ENCODE peak calls at places on chromosomes 11 and 22, in five cellular contexts. V is H1, S is transverse colon, K is Panc1, W is HCT116. D is an unnamed sample.

GRCh38 chr11:128095459-128096096 is 491.8 kb downstream of the ETS1 start:
- DNase-seq in V (no peak), S (no peak), K (peak), W (peak), D (no peak)

GRCh38 chr11:72639475-72640375 is 34.5 kb downstream of the PDE2A start:
- DNase-seq in V (no peak), S (no peak), K (no peak), W (no peak), D (no peak)

GRCh38 chr11:123033895-123034294 is 28.0 kb downstream of the HSPA8 start:
- DNase-seq in V (no peak), S (no peak), K (no peak), W (no peak), D (no peak)

GRCh38 chr11:89436071-89436470 is 55.1 kb downstream of the NOX4 start:
- DNase-seq in V (no peak), S (no peak), K (no peak), W (no peak), D (no peak)

GRCh38 chr22:24450600-24450999 is 23.2 kb downstream of the ADORA2A start:
- DNase-seq in V (no peak), S (no peak), K (no peak), W (no peak), D (no peak)

GRCh38 chr22:45677060-45677459 is 5.4 kb downstream of the ATXN10 start:
- DNase-seq in V (no peak), S (no peak), K (no peak), W (no peak), D (no peak)

GRCh38 chr11:77269484-77270123 is 31.9 kb downstream of the GDPD4 start:
- DNase-seq in V (no peak), S (no peak), K (no peak), W (no peak), D (no peak)

GRCh38 chr11:57097149-57097548 is 84.6 kb upstream of the LRRC55 start:
- DNase-seq in V (no peak), S (no peak), K (no peak), W (no peak), D (no peak)

GRCh38 chr11:66818231-66818955 is 24.8 kb upstream of the RCE1 start:
- DNase-seq in V (no peak), S (no peak), K (no peak), W (no peak), D (no peak)

GRCh38 chr11:111601979-111602864 is at the start of gene SIK2:
- DNase-seq in V (peak), S (peak), K (peak), W (peak), D (peak)

GRCh38 chr11:68370211-68371111 is 58.1 kb downstream of the LRP5 start:
- DNase-seq in V (no peak), S (peak), K (no peak), W (no peak), D (no peak)

GRCh38 chr11:74397531-74398243 is 546 bp downstream of the PGM2L1 start:
- DNase-seq in V (no peak), S (peak), K (no peak), W (peak), D (no peak)

GRCh38 chr11:60831501-60832079 is 10.3 kb upstream of the CCDC86 start:
- DNase-seq in V (no peak), S (no peak), K (no peak), W (no peak), D (no peak)

GRCh38 chr11:14506532-14506931 is 6.9 kb upstream of the COPB1 start:
- DNase-seq in V (no peak), S (no peak), K (no peak), W (no peak), D (no peak)

GRCh38 chr11:134759855-134760254 is 347.8 kb upstream of the B3GAT1 start:
- DNase-seq in V (no peak), S (no peak), K (no peak), W (no peak), D (no peak)

GRCh38 chr11:110199184-110199981 is 97.0 kb downstream of the RDX start:
- DNase-seq in V (no peak), S (no peak), K (no peak), W (no peak), D (no peak)

GRCh38 chr11:47599821-47600377 is 5.7 kb upstream of the C1QTNF4 start:
- DNase-seq in V (no peak), S (no peak), K (no peak), W (no peak), D (no peak)

GRCh38 chr22:19882446-19883381 is 28.0 kb upstream of the GNB1L start:
- DNase-seq in V (no peak), S (no peak), K (no peak), W (no peak), D (no peak)

GRCh38 chr11:47943721-47944554 is 36.4 kb upstream of the PTPRJ start:
- DNase-seq in V (peak), S (no peak), K (no peak), W (no peak), D (no peak)

GRCh38 chr11:102757823-102758549 is 22.4 kb downstream of the MMP10 start:
- DNase-seq in V (no peak), S (no peak), K (no peak), W (no peak), D (no peak)

GRCh38 chr11:47270331-47271271 is 668 bp downstream of the MADD start:
- DNase-seq in V (no peak), S (peak), K (no peak), W (no peak), D (no peak)

GRCh38 chr11:32569313-32569881 is 14.2 kb upstream of the EIF3M start:
- DNase-seq in V (no peak), S (no peak), K (no peak), W (no peak), D (no peak)

GRCh38 chr22:46457502-46458488 is 79.6 kb downstream of the CELSR1 start:
- DNase-seq in V (no peak), S (no peak), K (no peak), W (no peak), D (no peak)

GRCh38 chr11:16981651-16982194 is 32.5 kb downstream of the PLEKHA7 start:
- DNase-seq in V (peak), S (no peak), K (no peak), W (peak), D (peak)

GRCh38 chr22:49783926-49784629 is 43.6 kb downstream of the BRD1 start:
- DNase-seq in V (no peak), S (no peak), K (no peak), W (no peak), D (no peak)

GRCh38 chr11:33942954-33943353 is 51.1 kb upstream of the LMO2 start:
- DNase-seq in V (no peak), S (no peak), K (no peak), W (peak), D (no peak)

GRCh38 chr22:36237462-36238347 is 1.6 kb downstream of the APOL2 start:
- DNase-seq in V (no peak), S (peak), K (no peak), W (no peak), D (no peak)

GRCh38 chr11:97739892-97740782 is 1280.6 kb upstream of the CNTN5 start:
- DNase-seq in V (no peak), S (no peak), K (no peak), W (no peak), D (no peak)

GRCh38 chr11:69603163-69603836 is 37.7 kb upstream of the CCND1 start:
- DNase-seq in V (no peak), S (no peak), K (no peak), W (no peak), D (no peak)

GRCh38 chr22:31361743-31362142 is 15.6 kb upstream of the PATZ1 start:
- DNase-seq in V (no peak), S (no peak), K (no peak), W (no peak), D (no peak)

GRCh38 chr11:61345954-61346814 is 13.2 kb downstream of the TKFC start:
- DNase-seq in V (no peak), S (no peak), K (no peak), W (no peak), D (no peak)

GRCh38 chr22:23695748-23696325 is 5.0 kb downstream of the RGL4 start:
- DNase-seq in V (no peak), S (no peak), K (no peak), W (no peak), D (peak)

GRCh38 chr22:17860220-17860965 is 86.1 kb upstream of the BID start:
- DNase-seq in V (no peak), S (no peak), K (no peak), W (no peak), D (no peak)

GRCh38 chr22:20927940-20928572 is 10.8 kb downstream of the CRKL start:
- DNase-seq in V (no peak), S (no peak), K (no peak), W (no peak), D (no peak)

GRCh38 chr11:9759519-9760179 is 95.8 kb downstream of the SWAP70 start:
- DNase-seq in V (no peak), S (peak), K (peak), W (peak), D (peak)
- TF ChIP-seq POLR2AphosphoS5 in V (no peak), S (peak), K (peak), W (peak), D (peak)

GRCh38 chr22:37647317-37647716 is 7.8 kb downstream of the SH3BP1 start:
- DNase-seq in V (no peak), S (no peak), K (no peak), W (no peak), D (no peak)
- H3K27ac ChIP-seq in V (no peak), S (peak), K (no peak), W (peak), D (no peak)

GRCh38 chr11:64996327-64996709 is 453 bp downstream of the BATF2 start:
- DNase-seq in V (no peak), S (no peak), K (no peak), W (no peak), D (no peak)
- H3K4me3 ChIP-seq in V (no peak), S (peak), K (peak), W (peak), D (peak)

GRCh38 chr11:64244107-64244506 is 2.6 kb downstream of the PPP1R14B start:
- DNase-seq in V (no peak), S (no peak), K (no peak), W (no peak), D (no peak)

GRCh38 chr11:64245401-64245796 is 1.3 kb downstream of the PPP1R14B start:
- DNase-seq in V (no peak), S (peak), K (no peak), W (no peak), D (no peak)

GRCh38 chr11:64242920-64243854 is 2.3 kb downstream of the FKBP2 start:
- DNase-seq in V (no peak), S (no peak), K (no peak), W (no peak), D (no peak)

GRCh38 chr11:64245797-64246623 is 733 bp downstream of the PPP1R14B start:
- DNase-seq in V (no peak), S (peak), K (peak), W (no peak), D (peak)

DNA sequence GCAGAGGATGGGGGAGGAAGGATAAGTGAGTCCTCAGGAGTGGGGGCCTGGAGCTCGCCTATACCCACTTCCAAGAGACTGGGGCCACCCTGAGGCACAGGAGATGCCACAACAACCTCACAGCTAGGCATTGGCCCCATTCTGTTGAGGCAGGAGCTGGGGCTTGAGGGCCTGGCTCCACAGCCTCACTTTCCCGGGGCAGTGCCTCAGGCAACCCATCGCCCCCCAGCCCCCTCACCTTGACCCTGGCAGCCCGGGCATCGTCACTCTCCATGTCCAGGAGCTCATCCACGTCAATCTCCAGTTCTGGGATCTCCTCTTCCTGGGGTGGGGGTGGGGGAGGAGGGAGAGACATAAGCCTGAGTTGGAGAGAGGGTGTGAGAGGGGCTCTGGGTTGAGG is 1.8 kb downstream of the PPP1R14B start:
- DNase-seq in V (no peak), S (peak), K (no peak), W (no peak), D (no peak)
- TF ChIP-seq POLR2AphosphoS5 in V (no peak), S (no peak), K (no peak), W (peak), D (no peak)

GRCh38 chr11:117579148-117579547 is 217.9 kb downstream of the DSCAML1 start:
- DNase-seq in V (no peak), S (no peak), K (no peak), W (no peak), D (no peak)
- H3K27ac ChIP-seq in V (no peak), S (no peak), K (no peak), W (no peak), D (no peak)

GRCh38 chr11:93663021-93663420 is 1.5 kb downstream of the CEP295 start:
- DNase-seq in V (no peak), S (no peak), K (no peak), W (no peak), D (no peak)
- H3K4me3 ChIP-seq in V (no peak), S (no peak), K (no peak), W (peak), D (no peak)

DNA sequence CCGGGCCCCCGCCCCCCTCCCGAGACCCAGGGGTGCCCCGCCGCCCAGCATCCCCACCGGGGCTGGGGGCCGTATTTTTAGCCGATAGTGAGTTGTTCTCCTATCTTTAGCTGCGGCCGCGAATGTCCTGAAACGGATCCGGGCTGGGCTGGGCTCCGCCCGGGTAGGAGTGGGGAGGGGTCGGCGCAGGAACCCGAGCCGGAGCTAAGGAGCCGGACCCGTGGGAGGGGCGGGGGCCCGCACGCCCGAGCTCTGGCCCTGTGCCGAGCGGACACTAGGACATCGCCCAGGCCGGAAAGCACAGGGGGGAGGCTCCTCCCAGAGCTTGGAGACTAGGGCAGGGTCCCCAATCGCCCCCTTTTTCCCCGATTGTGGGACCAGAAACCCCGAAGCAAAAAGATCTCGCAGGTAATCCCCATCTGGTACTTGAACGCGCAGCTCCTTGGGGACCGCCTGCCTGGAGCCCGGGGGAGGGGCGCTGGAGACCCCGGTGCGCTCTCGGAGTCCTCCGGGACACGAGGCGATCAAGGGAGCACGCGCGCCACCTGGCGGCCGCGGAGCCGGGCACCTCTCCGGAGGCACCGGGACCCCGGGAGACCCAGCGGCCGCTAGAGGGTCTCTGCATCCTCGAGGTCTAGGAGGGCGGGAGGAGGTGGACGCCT is 669 bp downstream of the CDC42EP2 start:
- DNase-seq in V (peak), S (peak), K (no peak), W (peak), D (peak)
- TF ChIP-seq POLR2AphosphoS5 in V (no peak), S (no peak), K (peak), W (peak), D (no peak)

GRCh38 chr11:9738126-9738525 is 74.2 kb downstream of the SWAP70 start:
- DNase-seq in V (no peak), S (peak), K (no peak), W (no peak), D (no peak)
- H3K27ac ChIP-seq in V (peak), S (no peak), K (no peak), W (no peak), D (peak)

GRCh38 chr11:3052109-3052479 is 5.1 kb downstream of the CARS1 start:
- DNase-seq in V (no peak), S (no peak), K (no peak), W (no peak), D (no peak)

GRCh38 chr11:3051435-3052108 is 5.7 kb downstream of the CARS1 start:
- DNase-seq in V (no peak), S (no peak), K (no peak), W (no peak), D (no peak)

GRCh38 chr11:3050386-3051325 is 6.6 kb downstream of the CARS1 start:
- DNase-seq in V (no peak), S (no peak), K (no peak), W (no peak), D (no peak)

GRCh38 chr11:3047637-3048036 is 9.6 kb downstream of the CARS1 start:
- DNase-seq in V (no peak), S (no peak), K (no peak), W (no peak), D (no peak)

GRCh38 chr11:3049430-3050243 is 7.6 kb downstream of the CARS1 start:
- DNase-seq in V (no peak), S (peak), K (peak), W (peak), D (peak)
- H3K4me3 ChIP-seq in V (no peak), S (no peak), K (peak), W (no peak), D (no peak)

GRCh38 chr11:534197-534591 is 1.2 kb downstream of the HRAS start:
- DNase-seq in V (no peak), S (no peak), K (no peak), W (no peak), D (no peak)
- TF ChIP-seq POLR2AphosphoS5 in V (no peak), S (no peak), K (no peak), W (no peak), D (no peak)

D was measured in breast epithelium.